ENCODE peak calls at places on chromosome 3, in four cellular contexts. M, S, V and U are unnamed samples.

GRCh38 chr3:60809857-60810256 is 441.4 kb downstream of the FHIT start:
- DNase-seq in M (no peak), S (no peak), V (peak), U (no peak)

GRCh38 chr3:184347321-184348056 is 10.1 kb downstream of the FAM131A start:
- DNase-seq in M (no peak), S (no peak), V (no peak), U (no peak)

GRCh38 chr3:42582474-42583070 is 805 bp upstream of the SEC22C start:
- DNase-seq in M (no peak), S (no peak), V (no peak), U (no peak)

GRCh38 chr3:134373278-134373941 is 837 bp downstream of the AMOTL2 start:
- DNase-seq in M (peak), S (peak), V (peak), U (peak)

GRCh38 chr3:169460035-169460434 is 203.5 kb downstream of the MECOM start:
- DNase-seq in M (no peak), S (no peak), V (no peak), U (no peak)

GRCh38 chr3:18440053-18440768 is 15.1 kb upstream of the SATB1 start:
- DNase-seq in M (no peak), S (no peak), V (no peak), U (no peak)

GRCh38 chr3:100865442-100865841 is 127.8 kb downstream of the ABI3BP start:
- DNase-seq in M (no peak), S (no peak), V (peak), U (no peak)

GRCh38 chr3:132625613-132626012 is 28.5 kb downstream of the ACKR4 start:
- DNase-seq in M (no peak), S (no peak), V (no peak), U (no peak)

GRCh38 chr3:137767146-137768020 is 3.3 kb downstream of the SOX14 start:
- DNase-seq in M (peak), S (peak), V (no peak), U (no peak)

GRCh38 chr3:56621686-56622085 is 61.4 kb downstream of the TASOR start:
- DNase-seq in M (no peak), S (no peak), V (no peak), U (no peak)

GRCh38 chr3:40073310-40074007 is 236.0 kb upstream of the EIF1B start:
- DNase-seq in M (no peak), S (peak), V (no peak), U (no peak)

GRCh38 chr3:123071581-123071980 is 4.8 kb downstream of the PDIA5 start:
- DNase-seq in M (no peak), S (no peak), V (no peak), U (no peak)

GRCh38 chr3:196563721-196564225 is 4.6 kb downstream of the WDR53 start:
- DNase-seq in M (no peak), S (no peak), V (peak), U (no peak)

GRCh38 chr3:78096488-78097255 is 1056.8 kb downstream of the ROBO2 start:
- DNase-seq in M (no peak), S (no peak), V (peak), U (no peak)

GRCh38 chr3:51709004-51709420 is 2.1 kb downstream of the GRM2 start:
- DNase-seq in M (no peak), S (peak), V (no peak), U (no peak)

GRCh38 chr3:10804183-10804648 is 11.8 kb upstream of the SLC6A11 start:
- DNase-seq in M (no peak), S (no peak), V (no peak), U (no peak)

GRCh38 chr3:16528581-16528993 is 15.1 kb upstream of the RFTN1 start:
- DNase-seq in M (no peak), S (no peak), V (no peak), U (no peak)

GRCh38 chr3:9934235-9934621 is 594 bp downstream of the CRELD1 start:
- DNase-seq in M (no peak), S (no peak), V (no peak), U (no peak)

GRCh38 chr3:159273608-159274007 is 471.8 kb downstream of the MFSD1 start:
- DNase-seq in M (peak), S (peak), V (peak), U (peak)

GRCh38 chr3:31399270-31399669 is 133.5 kb upstream of the STT3B start:
- DNase-seq in M (no peak), S (no peak), V (no peak), U (no peak)

GRCh38 chr3:99843590-99844260 is 26.1 kb downstream of the CMSS1 start:
- DNase-seq in M (no peak), S (no peak), V (peak), U (no peak)

GRCh38 chr3:184338538-184338945 is 1.1 kb downstream of the FAM131A start:
- DNase-seq in M (peak), S (peak), V (peak), U (peak)

GRCh38 chr3:172074578-172074977 is 35.2 kb downstream of the FNDC3B start:
- DNase-seq in M (no peak), S (no peak), V (no peak), U (no peak)

GRCh38 chr3:16864610-16865313 is 20.0 kb upstream of the PLCL2 start:
- DNase-seq in M (no peak), S (no peak), V (no peak), U (no peak)

GRCh38 chr3:71989165-71989564 is 204.2 kb upstream of the PROK2 start:
- DNase-seq in M (no peak), S (no peak), V (peak), U (no peak)

GRCh38 chr3:157160652-157161480 is 919 bp upstream of the CCNL1 start:
- DNase-seq in M (no peak), S (peak), V (peak), U (no peak)

DNA sequence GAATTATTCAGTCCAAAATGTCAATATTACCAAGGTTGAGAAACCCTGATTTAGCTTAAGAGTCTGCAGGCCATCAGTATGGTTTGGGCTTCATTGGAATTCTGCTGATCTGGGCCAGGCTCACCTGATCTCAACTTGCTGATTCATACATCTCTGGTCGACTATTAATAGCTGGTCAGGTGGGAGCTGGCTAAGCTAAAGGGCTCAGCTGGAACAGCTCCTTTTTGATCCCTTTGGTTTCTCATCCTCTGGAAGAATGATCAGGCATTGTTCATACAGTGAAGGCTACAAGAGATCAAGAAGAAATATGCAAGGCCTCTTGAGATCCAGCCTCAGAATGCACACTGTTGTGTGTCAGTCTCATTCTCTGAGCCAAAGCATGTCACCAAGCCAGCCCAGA is 123.3 kb upstream of the MME start:
- DNase-seq in M (no peak), S (no peak), V (no peak), U (no peak)
- H2BK12ac ChIP-seq in M (no peak), S (no peak), V (no peak), U (no peak)

DNA sequence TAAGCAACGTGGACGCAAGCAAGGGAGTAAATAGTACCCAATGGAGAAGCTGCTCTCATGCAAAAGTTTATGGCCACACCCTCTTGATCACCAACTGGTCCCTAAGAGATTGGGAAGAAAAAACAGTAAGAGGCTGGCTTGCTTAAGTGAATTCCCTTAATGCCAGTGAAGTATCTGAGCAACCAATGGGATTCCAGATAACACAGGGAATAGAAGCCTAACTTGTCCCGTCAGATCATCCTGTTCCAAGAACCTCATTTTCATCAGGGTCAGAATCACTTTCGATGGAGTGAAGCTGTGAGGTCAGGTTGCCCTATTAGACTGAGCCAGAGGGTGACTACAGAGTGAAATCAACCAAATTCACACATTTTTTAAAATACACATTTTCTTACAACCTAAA is 104.3 kb downstream of the CD47 start:
- DNase-seq in M (no peak), S (no peak), V (peak), U (no peak)
- H2BK12ac ChIP-seq in M (no peak), S (no peak), V (no peak), U (no peak)

DNA sequence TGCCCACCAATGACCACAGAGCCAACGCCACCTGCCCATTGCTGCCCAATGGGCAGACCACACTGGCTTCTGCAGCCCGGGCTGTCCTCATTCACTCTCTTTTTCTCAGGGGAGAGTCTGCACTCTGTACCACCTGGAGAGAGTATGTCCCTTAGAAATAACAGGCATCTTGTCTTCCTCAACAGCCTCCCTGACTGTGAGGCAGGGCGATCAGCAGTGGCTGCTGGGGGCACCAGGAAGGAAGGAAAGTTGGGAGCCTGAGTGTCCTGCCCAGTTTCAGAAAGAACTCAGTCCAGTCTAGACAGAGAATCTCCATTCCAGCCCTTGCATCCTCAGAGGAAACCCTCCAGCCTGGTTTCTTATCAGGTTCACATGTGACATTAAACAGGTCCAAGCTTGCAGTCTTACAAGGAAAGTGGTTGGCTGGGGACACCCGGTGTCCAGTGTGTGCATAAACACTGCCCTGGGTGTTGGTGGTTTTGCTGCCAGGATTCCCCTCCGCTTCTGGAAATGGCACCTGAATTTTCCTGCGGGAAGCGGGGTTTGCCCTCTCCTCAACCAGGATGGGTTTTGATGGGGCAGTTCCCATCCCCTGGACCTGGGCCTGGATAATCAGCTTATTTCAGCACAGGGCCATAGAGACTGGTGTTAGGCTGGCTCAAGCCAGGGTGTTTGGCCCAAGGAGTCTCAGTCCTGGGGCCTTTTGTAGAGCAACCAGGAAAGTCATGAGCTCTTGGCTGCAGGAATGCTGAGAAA is 37.1 kb downstream of the SSUH2 start:
- DNase-seq in M (peak), S (peak), V (peak), U (peak)
- H2BK12ac ChIP-seq in M (peak), S (no peak), V (peak), U (no peak)

GRCh38 chr3:50245251-50245745 is 9.3 kb downstream of the GNAI2 start:
- DNase-seq in M (peak), S (no peak), V (no peak), U (no peak)
- H2BK12ac ChIP-seq in M (peak), S (no peak), V (peak), U (peak)

DNA sequence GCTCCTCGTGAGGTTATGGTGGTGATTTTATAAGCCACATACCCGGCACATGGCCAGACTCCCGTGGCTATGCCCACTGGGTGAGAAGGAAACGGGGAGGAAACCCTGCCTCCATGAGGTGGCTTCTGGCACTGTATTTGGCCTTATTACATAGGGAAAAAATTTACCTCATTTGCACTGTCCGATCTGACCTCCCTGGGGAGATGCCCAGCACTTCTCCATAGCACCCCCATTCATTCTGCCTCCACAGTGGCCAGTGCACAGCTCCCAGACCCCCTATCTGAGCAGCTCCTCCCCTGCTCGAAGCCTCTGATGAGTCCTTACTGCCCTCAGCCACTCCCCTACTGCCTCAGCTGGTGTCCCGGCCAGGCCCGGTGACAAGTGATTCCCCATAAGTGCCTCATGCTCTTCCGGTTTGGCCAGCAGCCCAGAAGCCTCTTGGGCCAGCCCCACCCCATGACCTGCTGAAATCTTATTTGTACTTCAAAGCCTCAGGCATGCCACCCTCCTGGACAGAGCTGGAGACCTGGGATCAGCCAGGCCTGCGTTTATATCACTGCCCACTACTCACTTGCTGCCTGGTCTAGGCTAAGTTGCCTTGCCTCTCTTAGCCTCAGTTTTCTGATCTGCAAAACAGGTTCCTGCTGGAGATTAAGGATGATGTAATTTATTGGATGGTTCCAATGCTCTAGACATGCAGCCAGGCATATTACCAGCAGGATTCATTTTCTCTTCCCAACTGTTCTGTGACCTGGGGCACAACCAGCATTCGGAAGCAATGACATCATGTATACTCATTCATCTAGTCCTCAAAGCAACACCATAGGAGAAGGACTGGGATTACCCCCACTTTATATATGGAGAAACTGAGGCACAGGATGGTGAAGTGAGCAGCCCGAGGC is 30.6 kb upstream of the SLC6A6 start:
- DNase-seq in M (no peak), S (no peak), V (peak), U (no peak)
- H2BK12ac ChIP-seq in M (no peak), S (no peak), V (peak), U (no peak)

DNA sequence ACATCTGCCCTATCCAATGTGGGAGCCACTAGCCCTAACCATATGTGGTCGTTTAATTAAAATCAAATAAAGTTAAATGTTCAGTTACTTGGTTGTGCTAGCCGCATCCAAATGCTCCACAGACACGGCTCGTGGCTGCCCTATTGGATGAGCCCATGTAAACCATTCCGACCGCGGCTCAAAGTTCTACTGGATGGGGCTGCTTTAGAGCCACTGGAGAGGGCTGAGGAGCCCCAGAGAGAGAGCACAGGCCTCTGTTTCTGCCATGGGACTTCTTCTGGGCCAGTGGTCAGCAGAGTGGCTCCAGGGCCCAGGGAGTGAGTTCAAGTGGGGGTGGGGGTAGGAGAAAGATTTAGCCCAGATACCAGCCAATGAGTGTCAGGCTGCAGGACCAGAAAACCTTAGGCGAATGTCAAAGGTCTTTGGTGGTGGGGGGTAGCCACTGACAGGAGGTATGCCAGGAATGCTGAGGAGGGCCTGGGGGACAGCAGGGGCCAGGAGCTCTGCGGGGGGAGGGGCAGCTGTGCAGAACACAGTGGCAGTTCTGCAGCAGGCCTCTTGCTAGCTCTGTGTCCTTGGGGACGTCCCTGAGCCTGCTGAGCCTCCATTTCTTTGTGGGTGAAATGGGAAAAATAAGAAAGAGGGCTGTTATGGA is 30.1 kb downstream of the SPSB4 start:
- DNase-seq in M (no peak), S (no peak), V (no peak), U (peak)
- H2BK12ac ChIP-seq in M (no peak), S (no peak), V (no peak), U (no peak)